ENCODE peak calls at places on chromosome 10, in five cellular contexts. One of them, this sample, is unnamed.

GRCh38 chr10:5692476-5693358 is 8.1 kb downstream of the TASOR2 start:
- DNase-seq in gastrocnemius medialis: no peak
- DNase-seq in H1: peak; percentile 23
- DNase-seq in K562: peak; percentile 81
- DNase-seq in endodermal cell: peak; percentile 88
- DNase-seq in this sample: no peak

GRCh38 chr10:79059859-79060379 is 8.8 kb upstream of the ZMIZ1 start:
- DNase-seq in gastrocnemius medialis: no peak
- DNase-seq in H1: no peak
- DNase-seq in K562: no peak
- DNase-seq in endodermal cell: peak; percentile 38
- DNase-seq in this sample: no peak

GRCh38 chr10:132302911-132303310 is 4.8 kb downstream of the STK32C start:
- DNase-seq in gastrocnemius medialis: no peak
- DNase-seq in H1: no peak
- DNase-seq in K562: no peak
- DNase-seq in endodermal cell: peak; percentile 24
- DNase-seq in this sample: no peak

GRCh38 chr10:60351191-60351853 is 38.4 kb downstream of the ANK3 start:
- DNase-seq in gastrocnemius medialis: no peak
- DNase-seq in H1: no peak
- DNase-seq in K562: no peak
- DNase-seq in endodermal cell: no peak
- DNase-seq in this sample: no peak

GRCh38 chr10:978826-979421 is 9.3 kb upstream of the GTPBP4 start:
- DNase-seq in gastrocnemius medialis: no peak
- DNase-seq in H1: no peak
- DNase-seq in K562: no peak
- DNase-seq in endodermal cell: no peak
- DNase-seq in this sample: no peak

GRCh38 chr10:114255227-114255626 is 16.2 kb downstream of the VWA2 start:
- DNase-seq in gastrocnemius medialis: no peak
- DNase-seq in H1: no peak
- DNase-seq in K562: peak; percentile 20
- DNase-seq in endodermal cell: no peak
- DNase-seq in this sample: no peak

GRCh38 chr10:130795819-130796218 is 515.7 kb downstream of the TCERG1L start:
- DNase-seq in gastrocnemius medialis: no peak
- DNase-seq in H1: no peak
- DNase-seq in K562: no peak
- DNase-seq in endodermal cell: no peak
- DNase-seq in this sample: no peak

GRCh38 chr10:75663947-75664664 is 232.7 kb downstream of the LRMDA start:
- DNase-seq in gastrocnemius medialis: peak; percentile 13
- DNase-seq in H1: no peak
- DNase-seq in K562: no peak
- DNase-seq in endodermal cell: no peak
- DNase-seq in this sample: no peak

GRCh38 chr10:31321396-31321941 is 2.5 kb downstream of the ZEB1 start:
- DNase-seq in gastrocnemius medialis: peak; percentile 63
- DNase-seq in H1: no peak
- DNase-seq in K562: no peak
- DNase-seq in endodermal cell: no peak
- DNase-seq in this sample: no peak

GRCh38 chr10:30818854-30819253 is 189.3 kb upstream of the LYZL2 start:
- DNase-seq in gastrocnemius medialis: no peak
- DNase-seq in H1: no peak
- DNase-seq in K562: no peak
- DNase-seq in endodermal cell: no peak
- DNase-seq in this sample: peak; percentile 83

GRCh38 chr10:13712799-13713581 is 126.2 kb downstream of the PRPF18 start:
- DNase-seq in gastrocnemius medialis: peak; percentile 54
- DNase-seq in H1: no peak
- DNase-seq in K562: peak; percentile 66
- DNase-seq in endodermal cell: peak; percentile 66
- DNase-seq in this sample: peak; percentile 90

GRCh38 chr10:91349381-91349780 is 60.8 kb upstream of the HECTD2 start:
- DNase-seq in gastrocnemius medialis: peak; percentile 76
- DNase-seq in H1: no peak
- DNase-seq in K562: no peak
- DNase-seq in endodermal cell: no peak
- DNase-seq in this sample: peak; percentile 63

GRCh38 chr10:104612577-104613205 is 28.4 kb upstream of the SORCS3 start:
- DNase-seq in gastrocnemius medialis: no peak
- DNase-seq in H1: no peak
- DNase-seq in K562: no peak
- DNase-seq in endodermal cell: no peak
- DNase-seq in this sample: no peak

GRCh38 chr10:72242675-72243074 is 26.6 kb upstream of the ASCC1 start:
- DNase-seq in gastrocnemius medialis: peak; percentile 47
- DNase-seq in H1: no peak
- DNase-seq in K562: no peak
- DNase-seq in endodermal cell: peak; percentile 78
- DNase-seq in this sample: peak; percentile 84

GRCh38 chr10:64103750-64104149 is 582.5 kb downstream of the REEP3 start:
- DNase-seq in gastrocnemius medialis: no peak
- DNase-seq in H1: no peak
- DNase-seq in K562: no peak
- DNase-seq in endodermal cell: no peak
- DNase-seq in this sample: no peak

GRCh38 chr10:80538481-80539185 is 931 bp downstream of the SH2D4B start:
- DNase-seq in gastrocnemius medialis: no peak
- DNase-seq in H1: no peak
- DNase-seq in K562: no peak
- DNase-seq in endodermal cell: no peak
- DNase-seq in this sample: peak; percentile 49

GRCh38 chr10:43901744-43902504 is 253.2 kb upstream of the ZNF32 start:
- DNase-seq in gastrocnemius medialis: no peak
- DNase-seq in H1: no peak
- DNase-seq in K562: no peak
- DNase-seq in endodermal cell: no peak
- DNase-seq in this sample: no peak

GRCh38 chr10:110305767-110306451 is 1.2 kb upstream of the SMNDC1 start:
- DNase-seq in gastrocnemius medialis: peak; percentile 12
- DNase-seq in H1: no peak
- DNase-seq in K562: peak; percentile 47
- DNase-seq in endodermal cell: peak; percentile 70
- DNase-seq in this sample: no peak

GRCh38 chr10:110304780-110305421 is at the start of gene SMNDC1:
- DNase-seq in gastrocnemius medialis: peak; percentile 94
- DNase-seq in H1: peak; percentile 97
- DNase-seq in K562: peak; percentile 88
- DNase-seq in endodermal cell: peak; percentile 99
- DNase-seq in this sample: peak; percentile 99

GRCh38 chr10:110306452-110306768 is 1.7 kb upstream of the SMNDC1 start:
- DNase-seq in gastrocnemius medialis: no peak
- DNase-seq in H1: no peak
- DNase-seq in K562: no peak
- DNase-seq in endodermal cell: no peak
- DNase-seq in this sample: no peak

GRCh38 chr10:110310741-110311140 is 6.0 kb upstream of the SMNDC1 start:
- DNase-seq in gastrocnemius medialis: no peak
- DNase-seq in H1: no peak
- DNase-seq in K562: no peak
- DNase-seq in endodermal cell: no peak
- DNase-seq in this sample: no peak

GRCh38 chr10:110307805-110308204 is 3.1 kb upstream of the SMNDC1 start:
- DNase-seq in gastrocnemius medialis: no peak
- DNase-seq in H1: no peak
- DNase-seq in K562: no peak
- DNase-seq in endodermal cell: no peak
- DNase-seq in this sample: no peak
- H3K4me1 ChIP-seq in gastrocnemius medialis: peaks cover 19% of the 10 kb centered on the region
- H3K4me1 ChIP-seq in H1: peaks cover 3% of the 10 kb centered on the region
- H3K4me1 ChIP-seq in K562: peaks cover 4% of the 10 kb centered on the region
- H3K4me1 ChIP-seq in endodermal cell: peaks cover 12% of the 10 kb centered on the region
- H3K4me1 ChIP-seq in this sample: peaks cover 25% of the 10 kb centered on the region

GRCh38 chr10:88745633-88746032 is 14.2 kb upstream of the LIPN start:
- DNase-seq in gastrocnemius medialis: no peak
- DNase-seq in H1: no peak
- DNase-seq in K562: no peak
- DNase-seq in endodermal cell: no peak
- DNase-seq in this sample: no peak

GRCh38 chr10:88743999-88744398 is 15.8 kb upstream of the LIPN start:
- DNase-seq in gastrocnemius medialis: no peak
- DNase-seq in H1: peak; percentile 7
- DNase-seq in K562: no peak
- DNase-seq in endodermal cell: peak; percentile 76
- DNase-seq in this sample: no peak
- TF ChIP-seq CTCF in gastrocnemius medialis: no peak
- TF ChIP-seq CTCF in H1: peak; percentile 39
- TF ChIP-seq CTCF in K562: no peak
- TF ChIP-seq CTCF in endodermal cell: peak; percentile 44
- TF ChIP-seq CTCF in this sample: no peak

GRCh38 chr10:11548065-11548762 is 63.2 kb downstream of the USP6NL start:
- DNase-seq in gastrocnemius medialis: no peak
- DNase-seq in H1: no peak
- DNase-seq in K562: no peak
- DNase-seq in endodermal cell: no peak
- DNase-seq in this sample: no peak

GRCh38 chr10:11551104-11551503 is 60.3 kb downstream of the USP6NL start:
- DNase-seq in gastrocnemius medialis: no peak
- DNase-seq in H1: no peak
- DNase-seq in K562: no peak
- DNase-seq in endodermal cell: no peak
- DNase-seq in this sample: no peak

GRCh38 chr10:11547111-11547625 is 64.3 kb downstream of the USP6NL start:
- DNase-seq in gastrocnemius medialis: no peak
- DNase-seq in H1: no peak
- DNase-seq in K562: no peak
- DNase-seq in endodermal cell: no peak
- DNase-seq in this sample: no peak

GRCh38 chr10:11546581-11546980 is 64.9 kb downstream of the USP6NL start:
- DNase-seq in gastrocnemius medialis: no peak
- DNase-seq in H1: no peak
- DNase-seq in K562: no peak
- DNase-seq in endodermal cell: no peak
- DNase-seq in this sample: no peak

DNA sequence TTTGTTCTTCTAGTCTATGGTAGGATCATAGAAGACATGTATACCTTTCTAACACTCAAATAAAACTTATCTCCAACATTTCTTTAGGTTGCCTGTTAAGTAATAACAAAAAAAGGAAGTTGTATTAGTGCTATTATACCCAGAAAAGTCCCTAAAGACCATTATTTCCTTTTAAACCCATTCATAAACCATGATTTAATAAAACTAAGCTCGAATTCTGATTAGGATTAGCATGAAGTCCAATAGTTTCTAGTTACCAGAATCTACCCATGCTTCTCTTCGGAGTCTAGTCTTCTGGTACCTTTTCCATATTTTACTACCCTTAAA is 62.7 kb downstream of the USP6NL start:
- DNase-seq in gastrocnemius medialis: no peak
- DNase-seq in H1: no peak
- DNase-seq in K562: no peak
- DNase-seq in endodermal cell: no peak
- DNase-seq in this sample: no peak
- H3K4me1 ChIP-seq in gastrocnemius medialis: no peaks in the 10 kb centered on the region
- H3K4me1 ChIP-seq in H1: peaks cover 2% of the 10 kb centered on the region
- H3K4me1 ChIP-seq in K562: peaks cover 16% of the 10 kb centered on the region
- H3K4me1 ChIP-seq in endodermal cell: peaks cover 10% of the 10 kb centered on the region
- H3K4me1 ChIP-seq in this sample: peaks cover 15% of the 10 kb centered on the region

GRCh38 chr10:23693398-23693797 is 254.5 kb downstream of the OTUD1 start:
- DNase-seq in gastrocnemius medialis: no peak
- DNase-seq in H1: no peak
- DNase-seq in K562: no peak
- DNase-seq in endodermal cell: peak; percentile 88
- DNase-seq in this sample: no peak
- TF ChIP-seq CTCF in gastrocnemius medialis: no peak
- TF ChIP-seq CTCF in H1: peak; percentile 44
- TF ChIP-seq CTCF in K562: no peak
- TF ChIP-seq CTCF in endodermal cell: peak; percentile 66
- TF ChIP-seq CTCF in this sample: no peak

GRCh38 chr10:124737708-124738107 is 6.5 kb downstream of the FAM53B start:
- DNase-seq in gastrocnemius medialis: no peak
- DNase-seq in H1: no peak
- DNase-seq in K562: no peak
- DNase-seq in endodermal cell: peak; percentile 40
- DNase-seq in this sample: peak; percentile 53

GRCh38 chr10:124739996-124740373 is 4.2 kb downstream of the FAM53B start:
- DNase-seq in gastrocnemius medialis: no peak
- DNase-seq in H1: no peak
- DNase-seq in K562: no peak
- DNase-seq in endodermal cell: peak; percentile 47
- DNase-seq in this sample: peak; percentile 56

GRCh38 chr10:124737221-124737620 is 7.0 kb downstream of the FAM53B start:
- DNase-seq in gastrocnemius medialis: no peak
- DNase-seq in H1: no peak
- DNase-seq in K562: no peak
- DNase-seq in endodermal cell: peak; percentile 55
- DNase-seq in this sample: peak; percentile 53

GRCh38 chr10:124739119-124739921 is 4.9 kb downstream of the FAM53B start:
- DNase-seq in gastrocnemius medialis: no peak
- DNase-seq in H1: no peak
- DNase-seq in K562: no peak
- DNase-seq in endodermal cell: peak; percentile 66
- DNase-seq in this sample: peak; percentile 53

GRCh38 chr10:124738441-124738840 is 5.7 kb downstream of the FAM53B start:
- DNase-seq in gastrocnemius medialis: no peak
- DNase-seq in H1: no peak
- DNase-seq in K562: no peak
- DNase-seq in endodermal cell: peak; percentile 41
- DNase-seq in this sample: peak; percentile 47
- H3K4me1 ChIP-seq in gastrocnemius medialis: peaks cover 94% of the 10 kb centered on the region
- H3K4me1 ChIP-seq in H1: peaks cover 28% of the 10 kb centered on the region
- H3K4me1 ChIP-seq in K562: peaks cover 25% of the 10 kb centered on the region
- H3K4me1 ChIP-seq in endodermal cell: peaks cover 22% of the 10 kb centered on the region
- H3K4me1 ChIP-seq in this sample: peaks cover 96% of the 10 kb centered on the region

DNA sequence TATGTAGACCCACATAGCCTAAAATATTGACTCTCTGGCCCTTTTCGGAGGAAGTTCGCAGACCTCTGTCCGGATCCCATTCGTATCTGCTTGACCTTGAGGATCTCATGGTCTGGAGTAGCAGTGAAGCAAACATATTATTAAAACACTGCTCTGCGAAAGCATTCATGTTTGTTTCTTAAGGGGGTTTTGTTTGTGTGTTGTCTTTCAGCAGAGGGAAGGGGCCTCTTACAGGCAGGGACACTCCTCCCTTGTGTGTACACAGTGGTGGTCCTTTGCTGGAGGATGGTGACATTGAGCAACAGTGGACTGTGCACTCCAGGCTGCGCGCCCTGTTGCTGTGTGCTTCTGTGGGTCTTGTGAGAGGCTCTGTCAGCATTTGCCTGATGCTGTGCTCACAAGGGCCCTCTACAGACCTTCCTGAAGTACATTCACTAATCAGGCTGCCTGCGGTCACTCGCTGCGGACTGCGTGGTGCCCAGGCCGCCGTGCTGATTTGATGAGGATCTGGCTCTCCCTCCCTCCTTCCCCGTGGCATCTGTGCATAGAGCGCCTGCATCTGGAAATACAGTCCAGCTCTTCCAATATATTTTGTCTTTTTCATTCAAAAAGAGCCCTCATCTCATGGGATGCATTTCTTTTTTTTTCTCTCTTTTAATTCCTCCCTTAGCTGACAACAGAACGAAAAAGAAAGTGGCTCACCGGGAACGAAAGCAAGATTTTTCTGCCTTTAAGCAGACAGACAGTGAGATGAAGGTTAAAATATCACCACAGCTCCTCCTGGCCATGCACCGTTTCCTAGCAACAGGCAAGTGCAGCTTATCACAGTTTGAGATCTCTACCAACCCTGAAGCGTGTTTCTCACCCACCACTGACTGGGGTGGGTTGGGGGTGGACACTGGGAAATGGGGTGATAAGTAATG is 135.8 kb downstream of the CNNM2 start:
- DNase-seq in gastrocnemius medialis: no peak
- DNase-seq in H1: peak; percentile 29
- DNase-seq in K562: peak; percentile 45
- DNase-seq in endodermal cell: peak; percentile 85
- DNase-seq in this sample: peak; percentile 74
- TF ChIP-seq CTCF in gastrocnemius medialis: no peak
- TF ChIP-seq CTCF in H1: peak; percentile 56
- TF ChIP-seq CTCF in K562: peak; percentile 52
- TF ChIP-seq CTCF in endodermal cell: peak; percentile 71
- TF ChIP-seq CTCF in this sample: no peak

This sample was measured in right atrium auricular region.